ENCODE peak calls at places on chromosomes 12 and 14, in five cellular contexts. One of them, this sample, is unnamed.

GRCh38 chr12:112674539-112674938 is 117.0 kb upstream of the RPH3A start:
- DNase-seq in Caki2: no peak
- DNase-seq in SJCRH30: no peak
- DNase-seq in stimulated activated CD8-positive, alpha-beta memory T cell treated with anti-CD3 and anti-CD28 coated beads, Interleukin-4, amount 100 ng/mL, for 1 hour: no peak
- DNase-seq in activated CD4-positive, alpha-beta T cell treated with anti-CD3 and anti-CD28 coated beads for 24 hours: no peak
- DNase-seq in this sample: no peak

GRCh38 chr14:63986789-63987533 is 134.2 kb downstream of the SYNE2 start:
- DNase-seq in Caki2: peak
- DNase-seq in SJCRH30: no peak
- DNase-seq in stimulated activated CD8-positive, alpha-beta memory T cell treated with anti-CD3 and anti-CD28 coated beads, Interleukin-4, amount 100 ng/mL, for 1 hour: no peak
- DNase-seq in activated CD4-positive, alpha-beta T cell treated with anti-CD3 and anti-CD28 coated beads for 24 hours: no peak
- DNase-seq in this sample: no peak

GRCh38 chr12:96326628-96327227 is 73.5 kb downstream of the CDK17 start:
- DNase-seq in Caki2: no peak
- DNase-seq in SJCRH30: no peak
- DNase-seq in stimulated activated CD8-positive, alpha-beta memory T cell treated with anti-CD3 and anti-CD28 coated beads, Interleukin-4, amount 100 ng/mL, for 1 hour: no peak
- DNase-seq in activated CD4-positive, alpha-beta T cell treated with anti-CD3 and anti-CD28 coated beads for 24 hours: no peak
- DNase-seq in this sample: no peak

GRCh38 chr12:101855364-101855884 is 22.0 kb upstream of the DRAM1 start:
- DNase-seq in Caki2: no peak
- DNase-seq in SJCRH30: no peak
- DNase-seq in stimulated activated CD8-positive, alpha-beta memory T cell treated with anti-CD3 and anti-CD28 coated beads, Interleukin-4, amount 100 ng/mL, for 1 hour: no peak
- DNase-seq in activated CD4-positive, alpha-beta T cell treated with anti-CD3 and anti-CD28 coated beads for 24 hours: no peak
- DNase-seq in this sample: no peak

GRCh38 chr14:90604356-90604755 is 207.5 kb downstream of the CALM1 start:
- DNase-seq in Caki2: no peak
- DNase-seq in SJCRH30: no peak
- DNase-seq in stimulated activated CD8-positive, alpha-beta memory T cell treated with anti-CD3 and anti-CD28 coated beads, Interleukin-4, amount 100 ng/mL, for 1 hour: no peak
- DNase-seq in activated CD4-positive, alpha-beta T cell treated with anti-CD3 and anti-CD28 coated beads for 24 hours: no peak
- DNase-seq in this sample: no peak

GRCh38 chr12:124914392-124915248 is at the start of gene UBC:
- DNase-seq in Caki2: peak
- DNase-seq in SJCRH30: peak
- DNase-seq in stimulated activated CD8-positive, alpha-beta memory T cell treated with anti-CD3 and anti-CD28 coated beads, Interleukin-4, amount 100 ng/mL, for 1 hour: peak
- DNase-seq in activated CD4-positive, alpha-beta T cell treated with anti-CD3 and anti-CD28 coated beads for 24 hours: peak
- DNase-seq in this sample: peak

GRCh38 chr14:77580964-77581505 is 35.4 kb downstream of the SPTLC2 start:
- DNase-seq in Caki2: peak
- DNase-seq in SJCRH30: peak
- DNase-seq in stimulated activated CD8-positive, alpha-beta memory T cell treated with anti-CD3 and anti-CD28 coated beads, Interleukin-4, amount 100 ng/mL, for 1 hour: no peak
- DNase-seq in activated CD4-positive, alpha-beta T cell treated with anti-CD3 and anti-CD28 coated beads for 24 hours: no peak
- DNase-seq in this sample: no peak

GRCh38 chr14:51818748-51819386 is 41.5 kb upstream of the GNG2 start:
- DNase-seq in Caki2: no peak
- DNase-seq in SJCRH30: no peak
- DNase-seq in stimulated activated CD8-positive, alpha-beta memory T cell treated with anti-CD3 and anti-CD28 coated beads, Interleukin-4, amount 100 ng/mL, for 1 hour: no peak
- DNase-seq in activated CD4-positive, alpha-beta T cell treated with anti-CD3 and anti-CD28 coated beads for 24 hours: no peak
- DNase-seq in this sample: no peak

GRCh38 chr12:66351301-66351700 is 49.0 kb downstream of the HELB start:
- DNase-seq in Caki2: no peak
- DNase-seq in SJCRH30: no peak
- DNase-seq in stimulated activated CD8-positive, alpha-beta memory T cell treated with anti-CD3 and anti-CD28 coated beads, Interleukin-4, amount 100 ng/mL, for 1 hour: no peak
- DNase-seq in activated CD4-positive, alpha-beta T cell treated with anti-CD3 and anti-CD28 coated beads for 24 hours: no peak
- DNase-seq in this sample: no peak

This sample was measured in suprapubic skin.